ENCODE peak calls at places on chromosomes 13 and 19, in seven cellular contexts. One of them, this sample, is unnamed.

GRCh38 chr19:15464394-15465385 is at the start of gene RASAL3:
- DNase-seq in DND-41: peak
- DNase-seq in neuronal stem cell: no peak
- DNase-seq in astrocyte: no peak
- DNase-seq in HCT116: no peak
- DNase-seq in fibroblast of lung: no peak
- DNase-seq in K562: no peak
- DNase-seq in this sample: peak

GRCh38 chr13:65789815-65790214 is 1440.3 kb downstream of the PCDH9 start:
- DNase-seq in astrocyte: no peak
- DNase-seq in HCT116: no peak
- DNase-seq in K562: no peak
- DNase-seq in neuronal stem cell: no peak
- DNase-seq in DND-41: no peak
- DNase-seq in fibroblast of lung: peak
- DNase-seq in this sample: peak

GRCh38 chr19:45809643-45810159 is 5.4 kb downstream of the RSPH6A start:
- DNase-seq in neuronal stem cell: no peak
- DNase-seq in K562: peak
- DNase-seq in astrocyte: peak
- DNase-seq in DND-41: peak
- DNase-seq in fibroblast of lung: peak
- DNase-seq in HCT116: no peak
- DNase-seq in this sample: peak

GRCh38 chr13:21749410-21749809 is 78.5 kb downstream of the FGF9 start:
- DNase-seq in astrocyte: peak
- DNase-seq in fibroblast of lung: peak
- DNase-seq in DND-41: no peak
- DNase-seq in HCT116: no peak
- DNase-seq in K562: no peak
- DNase-seq in neuronal stem cell: no peak
- DNase-seq in this sample: no peak

GRCh38 chr19:55591555-55591954 is 7.8 kb downstream of the FIZ1 start:
- DNase-seq in HCT116: no peak
- DNase-seq in fibroblast of lung: no peak
- DNase-seq in DND-41: no peak
- DNase-seq in neuronal stem cell: no peak
- DNase-seq in astrocyte: no peak
- DNase-seq in K562: no peak
- DNase-seq in this sample: peak

GRCh38 chr13:28055362-28055761 is 45.0 kb downstream of the FLT3 start:
- DNase-seq in DND-41: no peak
- DNase-seq in astrocyte: no peak
- DNase-seq in HCT116: no peak
- DNase-seq in neuronal stem cell: no peak
- DNase-seq in fibroblast of lung: no peak
- DNase-seq in K562: no peak
- DNase-seq in this sample: no peak

GRCh38 chr13:33536639-33537425 is 251.3 kb upstream of the STARD13 start:
- DNase-seq in fibroblast of lung: peak
- DNase-seq in HCT116: no peak
- DNase-seq in neuronal stem cell: no peak
- DNase-seq in DND-41: no peak
- DNase-seq in astrocyte: peak
- DNase-seq in K562: no peak
- DNase-seq in this sample: peak

GRCh38 chr13:39565036-39565949 is 37.7 kb downstream of the LHFPL6 start:
- DNase-seq in K562: no peak
- DNase-seq in HCT116: peak
- DNase-seq in fibroblast of lung: peak
- DNase-seq in astrocyte: peak
- DNase-seq in DND-41: no peak
- DNase-seq in neuronal stem cell: no peak
- DNase-seq in this sample: peak

DNA sequence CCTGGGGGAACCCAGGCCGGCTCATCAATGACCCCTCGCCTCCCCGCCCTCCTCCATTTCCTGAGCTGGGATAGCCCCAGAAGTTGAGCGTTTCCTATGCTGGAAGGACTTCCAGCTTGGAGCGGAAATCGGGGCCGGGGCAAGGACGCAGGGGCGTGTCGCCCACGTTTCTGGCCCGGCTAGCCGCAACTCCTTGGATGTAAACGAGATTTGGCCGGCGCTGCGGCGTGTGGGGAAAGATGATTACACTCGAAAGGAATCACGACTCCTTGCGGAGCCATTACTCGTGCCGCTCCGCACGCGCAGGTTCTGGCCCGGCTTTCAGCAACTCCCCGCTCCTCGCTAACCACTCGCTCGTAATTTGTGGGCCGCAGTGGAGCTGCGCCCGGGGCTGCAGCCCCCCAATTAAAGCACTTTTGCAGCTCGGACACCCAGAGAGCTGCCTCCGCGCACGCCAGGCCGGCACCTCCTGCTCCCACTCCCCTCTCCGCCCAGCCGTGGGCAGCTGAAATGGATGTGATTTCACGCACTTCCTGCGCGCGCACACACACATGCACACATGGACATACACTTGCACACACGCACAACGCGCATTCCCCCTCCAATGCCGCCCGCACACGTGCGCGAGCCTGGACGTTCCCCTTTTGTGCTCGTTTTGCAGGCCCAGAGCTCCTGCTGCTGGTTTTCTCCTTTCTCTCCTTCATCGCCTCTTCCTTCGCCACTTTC is 15.7 kb downstream of the ZIC5 start:
- DNase-seq in fibroblast of lung: no peak
- DNase-seq in neuronal stem cell: no peak
- DNase-seq in K562: no peak
- DNase-seq in DND-41: no peak
- DNase-seq in HCT116: no peak
- DNase-seq in astrocyte: peak
- DNase-seq in this sample: peak
- H3K4me3 ChIP-seq in fibroblast of lung: no peak
- H3K4me3 ChIP-seq in neuronal stem cell: peak
- H3K4me3 ChIP-seq in K562: no peak
- H3K4me3 ChIP-seq in DND-41: no peak
- H3K4me3 ChIP-seq in HCT116: no peak
- H3K4me3 ChIP-seq in astrocyte: peak
- H3K4me3 ChIP-seq in this sample: peak

GRCh38 chr19:23392706-23393105 is 2.6 kb downstream of the ZNF91 start:
- DNase-seq in fibroblast of lung: no peak
- DNase-seq in neuronal stem cell: no peak
- DNase-seq in K562: no peak
- DNase-seq in astrocyte: peak
- DNase-seq in DND-41: no peak
- DNase-seq in HCT116: no peak
- DNase-seq in this sample: no peak
- H3K4me2 ChIP-seq in fibroblast of lung: no peak
- H3K4me2 ChIP-seq in neuronal stem cell: no peak
- H3K4me2 ChIP-seq in K562: no peak
- H3K4me2 ChIP-seq in astrocyte: peak
- H3K4me2 ChIP-seq in DND-41: peak
- H3K4me2 ChIP-seq in HCT116: no peak
- H3K4me2 ChIP-seq in this sample: no peak

GRCh38 chr19:43532962-43533545 is at the start of gene ZNF575:
- DNase-seq in neuronal stem cell: peak
- DNase-seq in fibroblast of lung: peak
- DNase-seq in DND-41: peak
- DNase-seq in astrocyte: peak
- DNase-seq in HCT116: peak
- DNase-seq in K562: peak
- DNase-seq in this sample: peak

GRCh38 chr19:43532571-43532961 is 422 bp upstream of the ZNF575 start:
- DNase-seq in astrocyte: no peak
- DNase-seq in fibroblast of lung: no peak
- DNase-seq in HCT116: peak
- DNase-seq in K562: no peak
- DNase-seq in DND-41: no peak
- DNase-seq in neuronal stem cell: no peak
- DNase-seq in this sample: peak

GRCh38 chr19:43534811-43535761 is 2.1 kb downstream of the ZNF575 start:
- DNase-seq in K562: peak
- DNase-seq in fibroblast of lung: peak
- DNase-seq in astrocyte: no peak
- DNase-seq in DND-41: no peak
- DNase-seq in HCT116: no peak
- DNase-seq in neuronal stem cell: peak
- DNase-seq in this sample: peak

GRCh38 chr19:43533546-43534304 is 737 bp downstream of the ZNF575 start:
- DNase-seq in DND-41: peak
- DNase-seq in HCT116: peak
- DNase-seq in K562: peak
- DNase-seq in fibroblast of lung: peak
- DNase-seq in neuronal stem cell: peak
- DNase-seq in astrocyte: peak
- DNase-seq in this sample: peak

DNA sequence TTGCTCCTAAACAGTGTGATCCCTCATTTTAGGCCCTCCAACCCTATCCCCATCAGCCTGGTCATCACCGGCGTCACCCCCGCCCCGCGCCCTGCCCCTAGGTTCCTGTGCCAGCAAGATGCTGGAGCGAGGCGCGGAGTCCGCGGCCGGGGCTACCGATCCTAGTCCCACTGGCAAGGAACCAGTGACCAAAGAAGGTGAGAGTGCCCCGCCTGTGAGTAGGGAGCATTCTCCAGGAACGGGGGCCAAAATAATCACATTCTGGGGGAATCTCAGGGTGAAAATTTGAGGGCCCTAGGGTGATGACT is 1.3 kb downstream of the ZNF575 start:
- DNase-seq in DND-41: no peak
- DNase-seq in fibroblast of lung: no peak
- DNase-seq in HCT116: no peak
- DNase-seq in K562: no peak
- DNase-seq in astrocyte: no peak
- DNase-seq in neuronal stem cell: no peak
- DNase-seq in this sample: no peak
- H3K4me3 ChIP-seq in DND-41: no peak
- H3K4me3 ChIP-seq in fibroblast of lung: peak
- H3K4me3 ChIP-seq in HCT116: no peak
- H3K4me3 ChIP-seq in K562: peak
- H3K4me3 ChIP-seq in astrocyte: peak
- H3K4me3 ChIP-seq in neuronal stem cell: no peak
- H3K4me3 ChIP-seq in this sample: peak

GRCh38 chr19:2540646-2541454 is 64.9 kb downstream of the GADD45B start:
- DNase-seq in DND-41: no peak
- DNase-seq in K562: no peak
- DNase-seq in astrocyte: peak
- DNase-seq in fibroblast of lung: peak
- DNase-seq in neuronal stem cell: peak
- DNase-seq in HCT116: peak
- DNase-seq in this sample: peak

GRCh38 chr19:2542341-2543069 is 66.6 kb downstream of the GADD45B start:
- DNase-seq in neuronal stem cell: no peak
- DNase-seq in fibroblast of lung: peak
- DNase-seq in HCT116: no peak
- DNase-seq in astrocyte: peak
- DNase-seq in K562: no peak
- DNase-seq in DND-41: no peak
- DNase-seq in this sample: peak

GRCh38 chr19:2538096-2538757 is 62.3 kb downstream of the GADD45B start:
- DNase-seq in HCT116: no peak
- DNase-seq in fibroblast of lung: no peak
- DNase-seq in neuronal stem cell: no peak
- DNase-seq in K562: no peak
- DNase-seq in astrocyte: no peak
- DNase-seq in DND-41: no peak
- DNase-seq in this sample: no peak

GRCh38 chr19:2537544-2537943 is 61.6 kb downstream of the GADD45B start:
- DNase-seq in K562: no peak
- DNase-seq in fibroblast of lung: no peak
- DNase-seq in astrocyte: no peak
- DNase-seq in DND-41: peak
- DNase-seq in neuronal stem cell: no peak
- DNase-seq in HCT116: no peak
- DNase-seq in this sample: no peak

DNA sequence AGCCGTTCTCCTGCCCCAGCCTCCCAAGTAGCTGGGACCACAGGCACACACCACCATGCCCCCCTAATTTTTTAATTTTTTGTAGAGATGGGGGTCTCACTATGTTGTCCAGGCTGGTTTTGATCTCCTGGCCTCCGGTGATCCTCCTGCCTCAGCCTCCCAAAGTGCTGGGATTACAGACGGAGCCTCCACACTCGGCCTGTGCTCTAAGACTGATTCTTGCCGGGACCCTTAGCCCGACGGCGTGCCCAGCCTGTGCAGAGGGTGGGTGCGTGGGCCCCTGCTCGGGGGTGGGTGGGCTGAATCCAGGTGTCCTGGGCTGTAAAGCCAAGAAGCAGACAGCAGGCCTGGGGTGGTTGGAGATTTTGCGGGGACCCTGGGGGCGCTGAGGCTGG is 64.3 kb downstream of the GADD45B start:
- DNase-seq in astrocyte: no peak
- DNase-seq in HCT116: no peak
- DNase-seq in K562: no peak
- DNase-seq in DND-41: no peak
- DNase-seq in neuronal stem cell: no peak
- DNase-seq in fibroblast of lung: no peak
- DNase-seq in this sample: no peak
- H3K4me2 ChIP-seq in astrocyte: peak
- H3K4me2 ChIP-seq in HCT116: peak
- H3K4me2 ChIP-seq in K562: no peak
- H3K4me2 ChIP-seq in DND-41: no peak
- H3K4me2 ChIP-seq in neuronal stem cell: peak
- H3K4me2 ChIP-seq in fibroblast of lung: peak
- H3K4me2 ChIP-seq in this sample: peak

DNA sequence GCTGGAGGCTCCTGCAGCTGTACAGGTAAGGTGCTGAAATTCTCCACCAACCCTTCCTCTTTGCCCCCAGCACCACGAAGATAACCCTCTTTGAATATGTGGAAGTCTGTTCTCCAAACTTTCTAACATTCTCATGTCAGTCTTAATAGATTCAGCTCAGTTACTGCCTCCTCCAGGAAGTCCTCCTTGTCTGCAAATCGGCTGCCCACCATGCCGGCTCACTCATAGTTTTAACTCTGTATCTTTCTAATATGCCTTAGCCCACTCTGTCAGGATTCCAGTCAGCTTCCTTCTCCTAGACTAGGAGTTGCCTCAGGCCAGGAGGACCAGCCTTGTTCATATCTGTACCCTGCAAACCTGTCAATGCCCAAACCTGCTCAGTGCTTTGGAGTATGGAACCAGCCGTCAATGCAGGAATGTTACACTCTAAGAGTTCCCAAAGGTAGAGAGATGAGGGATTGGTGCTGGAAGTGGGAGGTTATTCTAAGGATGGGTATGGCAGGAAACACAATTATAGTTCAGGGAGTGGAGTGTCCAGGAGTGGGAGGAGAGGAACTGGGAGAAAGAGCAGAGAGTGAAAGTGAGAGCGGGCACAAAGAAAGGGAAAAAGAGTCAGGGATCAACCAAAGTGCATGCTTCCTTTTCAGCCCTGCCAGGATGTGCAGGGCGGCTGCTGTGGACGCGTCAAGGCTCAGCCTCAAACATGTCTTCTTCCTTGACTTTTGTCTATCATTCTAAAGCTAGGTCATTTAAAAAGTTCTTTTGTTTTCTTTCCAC is 38.0 kb upstream of the ALOX5AP start:
- DNase-seq in astrocyte: no peak
- DNase-seq in fibroblast of lung: peak
- DNase-seq in HCT116: no peak
- DNase-seq in neuronal stem cell: no peak
- DNase-seq in DND-41: no peak
- DNase-seq in K562: no peak
- DNase-seq in this sample: no peak
- H3K4me3 ChIP-seq in astrocyte: peak
- H3K4me3 ChIP-seq in fibroblast of lung: peak
- H3K4me3 ChIP-seq in HCT116: no peak
- H3K4me3 ChIP-seq in neuronal stem cell: no peak
- H3K4me3 ChIP-seq in DND-41: no peak
- H3K4me3 ChIP-seq in K562: no peak
- H3K4me3 ChIP-seq in this sample: peak

GRCh38 chr13:99326012-99326411 is 18.8 kb upstream of the GPR183 start:
- DNase-seq in neuronal stem cell: no peak
- DNase-seq in astrocyte: no peak
- DNase-seq in K562: no peak
- DNase-seq in DND-41: no peak
- DNase-seq in HCT116: no peak
- DNase-seq in fibroblast of lung: no peak
- DNase-seq in this sample: no peak
- H3K4me2 ChIP-seq in neuronal stem cell: no peak
- H3K4me2 ChIP-seq in astrocyte: no peak
- H3K4me2 ChIP-seq in K562: peak
- H3K4me2 ChIP-seq in DND-41: no peak
- H3K4me2 ChIP-seq in HCT116: no peak
- H3K4me2 ChIP-seq in fibroblast of lung: no peak
- H3K4me2 ChIP-seq in this sample: no peak